ENCODE peak calls at places on chromosomes 13 and 19, in ten cellular contexts. J, S, I, Z, E, X, O, U, D and L are unnamed samples.

GRCh38 chr13:74850893-74851292 is 631.1 kb downstream of the TBC1D4 start:
- DNase-seq in S (no peak), Z (no peak), X (no peak), E (no peak), U (no peak), D (no peak), I (no peak), J (no peak), O (no peak), L (no peak)

GRCh38 chr13:21849323-21849722 is 178.4 kb downstream of the FGF9 start:
- DNase-seq in I (no peak), E (peak; percentile 19), J (peak; percentile 30), U (peak; percentile 15), D (no peak), Z (no peak), X (peak; percentile 42), S (no peak), O (peak; percentile 24), L (peak; percentile 48)

GRCh38 chr13:112931028-112931934 is 37.7 kb upstream of the MCF2L start:
- DNase-seq in U (no peak), E (peak; percentile 61), O (peak; percentile 70), Z (no peak), J (peak; percentile 87), S (no peak), I (peak; percentile 71), X (peak; percentile 90), D (no peak), L (peak; percentile 81)

GRCh38 chr19:45376045-45376724 is 5.8 kb upstream of the ERCC2 start:
- DNase-seq in I (peak; percentile 100), O (peak; percentile 99), S (no peak), J (peak; percentile 95), Z (no peak), E (no peak), D (no peak), U (peak; percentile 71), X (peak; percentile 93), L (peak; percentile 88)

GRCh38 chr19:4375620-4376228 is 24.6 kb downstream of the SH3GL1 start:
- DNase-seq in J (peak; percentile 75), S (peak; percentile 45), O (peak; percentile 68), U (peak; percentile 46), E (peak; percentile 55), X (no peak), Z (no peak), D (no peak), I (peak; percentile 87), L (peak; percentile 87)

GRCh38 chr13:52780092-52780491 is 40.5 kb upstream of the CNMD start:
- DNase-seq in U (no peak), X (no peak), D (no peak), O (no peak), E (no peak), J (no peak), S (no peak), Z (no peak), I (no peak), L (no peak)

GRCh38 chr13:31930490-31930889 is 101.1 kb upstream of the FRY start:
- DNase-seq in Z (no peak), U (no peak), S (no peak), O (no peak), J (no peak), D (no peak), I (no peak), E (no peak), X (no peak), L (no peak)

GRCh38 chr13:59730026-59730425 is 433.7 kb downstream of the DIAPH3 start:
- DNase-seq in E (no peak), Z (no peak), X (no peak), J (no peak), I (no peak), S (no peak), D (no peak), O (no peak), U (no peak), L (no peak)

GRCh38 chr13:29926077-29926476 is 75.7 kb upstream of the UBL3 start:
- DNase-seq in U (no peak), X (no peak), E (no peak), J (no peak), D (no peak), S (no peak), Z (no peak), O (no peak), I (no peak), L (no peak)

GRCh38 chr19:19741184-19741583 is 8.3 kb upstream of the ZNF14 start:
- DNase-seq in I (no peak), X (no peak), J (no peak), Z (no peak), S (no peak), U (no peak), D (no peak), E (peak; percentile 2), O (no peak), L (no peak)